ENCODE peak calls at places on chromosomes 6 and 20, in nine cellular contexts. V is neural progenitor cell; T is stimulated activated CD4-positive, alpha-beta T cell treated with anti-CD3 and anti-CD28 coated beads, Interleukin-4, amount 100 ng/mL, for 4 hours; Y is hypothalamus; H is CD8-positive, alpha-beta memory T cell; J is PC-3; G is stimulated activated CD8-positive, alpha-beta memory T cell treated with anti-CD3 and anti-CD28 coated beads, Interleukin-7, amount 100 ng/mL, for 1 hour; X is COLO829; Q is IMR-90. D is an unnamed sample.

GRCh38 chr20:32484221-32485125 is 100.7 kb downstream of the NOL4L start:
- DNase-seq in H (no peak), Q (no peak), Y (no peak), V (peak), J (peak), X (no peak), T (peak), G (no peak), D (peak)

GRCh38 chr6:156060013-156060412 is 604.4 kb upstream of the NOX3 start:
- DNase-seq in Q (no peak), J (no peak), H (no peak), V (no peak), X (no peak), Y (no peak), T (no peak), G (no peak), D (peak)

GRCh38 chr6:131281471-131282270 is 146.4 kb downstream of the AKAP7 start:
- DNase-seq in Q (peak), X (no peak), T (peak), G (peak), V (peak), Y (peak), J (no peak), H (peak), D (peak)

GRCh38 chr6:161351855-161352254 is 78.0 kb upstream of the AGPAT4 start:
- DNase-seq in T (no peak), J (no peak), Y (no peak), X (no peak), H (no peak), G (no peak), Q (no peak), V (no peak), D (no peak)

GRCh38 chr6:90008908-90009501 is 114.7 kb downstream of the GJA10 start:
- DNase-seq in T (no peak), X (no peak), V (no peak), Y (no peak), H (no peak), J (peak), Q (peak), G (no peak), D (no peak)

GRCh38 chr6:141610741-141611140 is 522.0 kb upstream of the GJE1 start:
- DNase-seq in G (no peak), T (no peak), V (peak), X (no peak), J (peak), Q (peak), Y (no peak), H (no peak), D (no peak)

GRCh38 chr20:53926428-53927028 is 143.9 kb downstream of the BCAS1 start:
- DNase-seq in G (no peak), X (peak), J (peak), Q (peak), Y (no peak), H (no peak), T (peak), V (no peak), D (no peak)

GRCh38 chr6:49950415-49950751 is 13.6 kb downstream of the DEFB114 start:
- DNase-seq in T (no peak), V (no peak), H (no peak), X (no peak), J (no peak), Q (no peak), Y (no peak), G (no peak), D (no peak)

GRCh38 chr20:9517297-9518134 is 3.1 kb downstream of the LAMP5 start:
- DNase-seq in X (no peak), V (no peak), J (no peak), H (no peak), G (no peak), T (no peak), Y (no peak), Q (no peak), D (no peak)

GRCh38 chr6:157725836-157726235 is 97.2 kb upstream of the SNX9 start:
- DNase-seq in V (no peak), Q (no peak), J (no peak), H (no peak), Y (no peak), T (no peak), X (no peak), G (no peak), D (no peak)

GRCh38 chr20:112396-112795 is 24.9 kb downstream of the DEFB125 start:
- DNase-seq in Y (no peak), V (no peak), G (no peak), Q (no peak), X (no peak), T (no peak), J (no peak), H (no peak), D (no peak)

GRCh38 chr20:14617123-14617522 is 279.7 kb upstream of the FLRT3 start:
- DNase-seq in V (no peak), J (peak), Q (no peak), X (no peak), G (no peak), Y (no peak), T (no peak), H (no peak), D (no peak)

GRCh38 chr6:26305097-26305841 is 59.7 kb upstream of the BTN3A2 start:
- DNase-seq in Y (peak), Q (peak), V (peak), T (peak), J (peak), H (peak), G (peak), X (no peak), D (peak)

GRCh38 chr20:35560105-35560511 is 18.2 kb downstream of the ERGIC3 start:
- DNase-seq in Q (no peak), V (no peak), H (no peak), T (no peak), X (no peak), G (no peak), Y (no peak), J (peak), D (no peak)

GRCh38 chr20:33995053-33995816 is 1.5 kb downstream of the RALY start:
- DNase-seq in T (no peak), Y (no peak), H (no peak), G (no peak), V (peak), J (no peak), Q (no peak), X (peak), D (no peak)

GRCh38 chr6:129536271-129536670 is 173.7 kb downstream of the ARHGAP18 start:
- DNase-seq in G (no peak), Q (no peak), X (no peak), Y (no peak), J (no peak), T (no peak), H (no peak), V (no peak), D (no peak)

GRCh38 chr6:155126727-155127439 is 131.8 kb downstream of the TIAM2 start:
- DNase-seq in G (no peak), H (no peak), X (peak), Q (peak), Y (no peak), T (peak), J (peak), V (no peak), D (no peak)

GRCh38 chr6:143205170-143205879 is 144.6 kb downstream of the AIG1 start:
- DNase-seq in Q (no peak), Y (no peak), H (no peak), T (no peak), V (no peak), G (no peak), J (no peak), X (no peak), D (no peak)

GRCh38 chr6:3163248-3163594 is 5.9 kb upstream of the TUBB2A start:
- DNase-seq in V (no peak), X (no peak), T (no peak), Q (no peak), H (no peak), J (no peak), G (no peak), Y (no peak), D (no peak)

GRCh38 chr6:7389162-7389450 is 436 bp downstream of the CAGE1 start:
- DNase-seq in G (no peak), Q (peak), J (peak), X (peak), H (no peak), Y (no peak), V (no peak), T (no peak), D (no peak)

GRCh38 chr20:9467995-9468394 is 46.4 kb upstream of the LAMP5 start:
- DNase-seq in Q (no peak), H (no peak), J (peak), G (no peak), V (peak), X (no peak), Y (no peak), T (no peak), D (no peak)

GRCh38 chr20:50413088-50413500 is 97.1 kb upstream of the PTPN1 start:
- DNase-seq in H (peak), V (no peak), Q (no peak), J (peak), T (no peak), Y (no peak), X (no peak), G (no peak), D (no peak)

GRCh38 chr6:153368131-153368530 is 237.0 kb upstream of the RGS17 start:
- DNase-seq in T (no peak), Y (no peak), G (no peak), X (no peak), Q (no peak), V (no peak), H (no peak), J (no peak), D (no peak)

GRCh38 chr6:133587841-133588240 is 301.1 kb upstream of the TCF21 start:
- DNase-seq in G (no peak), V (no peak), H (no peak), Q (peak), Y (no peak), X (no peak), J (no peak), T (no peak), D (no peak)

GRCh38 chr6:110518281-110518623 is 41.8 kb upstream of the SLC22A16 start:
- DNase-seq in T (no peak), H (no peak), J (peak), Q (peak), X (no peak), G (no peak), V (peak), Y (no peak), D (no peak)

GRCh38 chr20:7136886-7137285 is 369.4 kb downstream of the BMP2 start:
- DNase-seq in Y (no peak), J (no peak), T (no peak), V (no peak), H (no peak), G (no peak), Q (no peak), X (no peak), D (no peak)

GRCh38 chr6:132867055-132867454 is 52.7 kb downstream of the RPS12 start:
- DNase-seq in T (no peak), Y (no peak), X (no peak), J (no peak), V (peak), G (no peak), Q (peak), H (no peak), D (no peak)

GRCh38 chr6:155247618-155248017 is 16.2 kb upstream of the CLDN20 start:
- DNase-seq in T (no peak), Y (no peak), H (no peak), J (no peak), Q (peak), V (no peak), X (no peak), G (no peak), D (no peak)

GRCh38 chr6:37256692-37257319 is 766 bp upstream of the TBC1D22B start:
- DNase-seq in Y (no peak), J (peak), V (peak), T (no peak), G (no peak), Q (peak), X (no peak), H (no peak), D (no peak)

GRCh38 chr6:53830356-53830755 is 35.6 kb downstream of the LRRC1 start:
- DNase-seq in H (no peak), J (no peak), T (no peak), Q (peak), G (no peak), X (no peak), V (no peak), Y (no peak), D (no peak)

GRCh38 chr20:46323557-46323956 is 15.3 kb upstream of the CDH22 start:
- DNase-seq in J (no peak), G (no peak), Y (no peak), X (no peak), Q (no peak), V (no peak), T (no peak), H (no peak), D (no peak)

D was measured in CD4-positive, alpha-beta memory T cell.